ENCODE peak calls at places on chromosomes 5 and 9, in five cellular contexts. G, V, K, D and I are unnamed samples.
A peak's percentile ranks its signal among the peaks of the same experiment; 100 is the strongest.

GRCh38 chr5:154395407-154396106 is 50.2 kb upstream of the SAP30L start:
- DNase-seq in V (no peak), K (no peak), G (no peak), D (no peak), I (no peak)

GRCh38 chr5:59275537-59276276 is 617.8 kb downstream of the PDE4D start:
- DNase-seq in K (no peak), G (no peak), D (peak; percentile 89), V (peak; percentile 38), I (peak; percentile 15)

GRCh38 chr9:71589612-71590011 is 178.7 kb downstream of the CEMIP2 start:
- DNase-seq in D (no peak), V (no peak), G (no peak), K (no peak), I (no peak)

GRCh38 chr5:6408260-6408596 is 29.9 kb upstream of the MED10 start:
- DNase-seq in D (no peak), V (no peak), K (no peak), G (peak; percentile 22), I (no peak)

GRCh38 chr5:39394946-39395345 is 29.8 kb downstream of the DAB2 start:
- DNase-seq in D (no peak), V (no peak), G (no peak), K (no peak), I (no peak)

GRCh38 chr9:4965174-4965821 is 19.8 kb upstream of the JAK2 start:
- DNase-seq in K (no peak), G (no peak), V (no peak), D (no peak), I (no peak)

GRCh38 chr5:75522542-75522941 is 10.9 kb downstream of the POLK start:
- DNase-seq in V (no peak), G (no peak), D (no peak), K (no peak), I (no peak)

GRCh38 chr9:99056876-99057664 is 47.8 kb upstream of the TGFBR1 start:
- DNase-seq in G (no peak), K (no peak), D (no peak), V (no peak), I (no peak)

GRCh38 chr9:132986586-132986985 is 8.1 kb downstream of the GFI1B start:
- DNase-seq in V (no peak), D (no peak), G (no peak), K (no peak), I (no peak)

GRCh38 chr5:89827388-89827787 is 582.2 kb downstream of the CETN3 start:
- DNase-seq in G (no peak), K (no peak), D (no peak), V (no peak), I (no peak)

GRCh38 chr9:34552986-34553385 is 30.2 kb upstream of the ENHO start:
- DNase-seq in G (no peak), D (peak; percentile 24), K (no peak), V (no peak), I (no peak)

GRCh38 chr9:79013715-79014610 is 557.8 kb upstream of the TLE4 start:
- DNase-seq in K (no peak), V (no peak), D (no peak), G (no peak), I (no peak)

GRCh38 chr9:84207443-84208032 is 133.0 kb downstream of the SLC28A3 start:
- DNase-seq in G (no peak), D (no peak), K (no peak), V (no peak), I (no peak)

GRCh38 chr9:75892168-75892901 is 1.9 kb downstream of the PCSK5 start:
- DNase-seq in G (no peak), V (peak; percentile 25), K (no peak), D (peak; percentile 71), I (peak; percentile 8)

GRCh38 chr9:130872511-130872910 is 24.1 kb downstream of the QRFP start:
- DNase-seq in K (no peak), V (no peak), G (peak; percentile 54), D (no peak), I (no peak)

GRCh38 chr9:130872912-130873503 is 23.6 kb downstream of the QRFP start:
- DNase-seq in V (peak; percentile 70), D (peak; percentile 85), K (no peak), G (peak; percentile 62), I (peak; percentile 74)

GRCh38 chr9:130872058-130872453 is 24.6 kb downstream of the QRFP start:
- DNase-seq in K (no peak), V (no peak), G (peak; percentile 58), D (no peak), I (no peak)

GRCh38 chr9:130870491-130871381 is 25.9 kb downstream of the QRFP start:
- DNase-seq in D (no peak), K (peak; percentile 62), G (no peak), V (no peak), I (no peak)

GRCh38 chr9:130871395-130872057 is 25.1 kb downstream of the QRFP start:
- DNase-seq in D (no peak), V (no peak), G (peak; percentile 52), K (no peak), I (no peak)
- H3K4me1 ChIP-seq in D (peaks cover 70% of the 10 kb centered on the region), V (peaks cover 70% of the 10 kb centered on the region), G (no peaks in the 10 kb centered on the region), K (peaks cover 25% of the 10 kb centered on the region), I (peaks cover 65% of the 10 kb centered on the region)

DNA sequence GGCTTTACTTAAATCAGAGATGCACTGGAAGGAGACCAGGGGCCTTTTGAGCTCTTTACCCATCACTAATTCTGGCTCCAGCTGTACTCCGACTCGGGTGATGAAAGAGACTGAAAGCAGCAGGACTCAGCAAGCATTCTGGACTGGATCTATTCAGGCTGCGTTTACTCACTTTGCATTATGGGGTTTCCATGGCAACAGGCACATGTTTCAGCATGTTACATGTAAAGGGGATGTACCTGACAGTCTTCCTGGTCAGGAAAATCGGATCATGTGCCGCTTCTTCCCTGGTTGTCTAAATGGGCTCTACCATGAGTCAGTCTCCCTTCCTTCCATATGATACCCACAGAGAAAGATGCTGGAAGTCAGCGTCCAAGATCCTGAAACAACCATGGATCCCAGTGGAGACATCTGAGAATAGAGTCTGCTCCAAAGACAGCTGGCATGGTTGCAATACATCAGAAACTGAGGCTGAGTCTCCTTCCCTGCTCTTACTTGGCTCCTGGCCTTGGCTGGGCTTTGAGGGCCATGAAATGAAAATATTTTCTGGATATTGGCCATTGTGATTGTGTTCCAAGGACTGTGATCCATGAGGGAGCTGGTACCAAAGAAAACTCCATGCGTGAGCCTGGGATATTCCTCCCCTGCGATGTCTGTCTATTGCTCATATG is 102.5 kb upstream of the TNC start:
- DNase-seq in D (no peak), K (no peak), V (no peak), G (no peak), I (no peak)
- H3K4me1 ChIP-seq in D (no peaks in the 10 kb centered on the region), K (no peaks in the 10 kb centered on the region), V (no peaks in the 10 kb centered on the region), G (no peaks in the 10 kb centered on the region), I (no peaks in the 10 kb centered on the region)

GRCh38 chr9:91720313-91720712 is 229.7 kb downstream of the ROR2 start:
- DNase-seq in D (no peak), K (no peak), G (no peak), V (no peak), I (no peak)
- H3K4me1 ChIP-seq in D (no peaks in the 10 kb centered on the region), K (peaks cover 11% of the 10 kb centered on the region), G (peaks cover 11% of the 10 kb centered on the region), V (no peaks in the 10 kb centered on the region), I (no peaks in the 10 kb centered on the region)

GRCh38 chr5:14222182-14222581 is 79.0 kb downstream of the TRIO start:
- DNase-seq in D (no peak), G (no peak), V (no peak), K (no peak), I (no peak)
- H3K4me1 ChIP-seq in D (peaks cover 67% of the 10 kb centered on the region), G (no peaks in the 10 kb centered on the region), V (peaks cover 92% of the 10 kb centered on the region), K (peaks cover 47% of the 10 kb centered on the region), I (peaks cover 81% of the 10 kb centered on the region)

GRCh38 chr5:54519083-54519541 is 1.6 kb downstream of the SNX18 start:
- DNase-seq in D (peak; percentile 68), G (no peak), V (no peak), K (no peak), I (peak; percentile 29)

GRCh38 chr5:54520438-54520846 is 2.9 kb downstream of the SNX18 start:
- DNase-seq in V (no peak), D (no peak), K (no peak), G (no peak), I (no peak)

GRCh38 chr5:54517512-54518145 is at the start of gene SNX18:
- DNase-seq in G (peak; percentile 90), K (peak; percentile 24), D (peak; percentile 96), V (peak; percentile 92), I (peak; percentile 93)

GRCh38 chr5:54517174-54517511 is 416 bp upstream of the SNX18 start:
- DNase-seq in K (no peak), D (no peak), V (no peak), G (no peak), I (no peak)

DNA sequence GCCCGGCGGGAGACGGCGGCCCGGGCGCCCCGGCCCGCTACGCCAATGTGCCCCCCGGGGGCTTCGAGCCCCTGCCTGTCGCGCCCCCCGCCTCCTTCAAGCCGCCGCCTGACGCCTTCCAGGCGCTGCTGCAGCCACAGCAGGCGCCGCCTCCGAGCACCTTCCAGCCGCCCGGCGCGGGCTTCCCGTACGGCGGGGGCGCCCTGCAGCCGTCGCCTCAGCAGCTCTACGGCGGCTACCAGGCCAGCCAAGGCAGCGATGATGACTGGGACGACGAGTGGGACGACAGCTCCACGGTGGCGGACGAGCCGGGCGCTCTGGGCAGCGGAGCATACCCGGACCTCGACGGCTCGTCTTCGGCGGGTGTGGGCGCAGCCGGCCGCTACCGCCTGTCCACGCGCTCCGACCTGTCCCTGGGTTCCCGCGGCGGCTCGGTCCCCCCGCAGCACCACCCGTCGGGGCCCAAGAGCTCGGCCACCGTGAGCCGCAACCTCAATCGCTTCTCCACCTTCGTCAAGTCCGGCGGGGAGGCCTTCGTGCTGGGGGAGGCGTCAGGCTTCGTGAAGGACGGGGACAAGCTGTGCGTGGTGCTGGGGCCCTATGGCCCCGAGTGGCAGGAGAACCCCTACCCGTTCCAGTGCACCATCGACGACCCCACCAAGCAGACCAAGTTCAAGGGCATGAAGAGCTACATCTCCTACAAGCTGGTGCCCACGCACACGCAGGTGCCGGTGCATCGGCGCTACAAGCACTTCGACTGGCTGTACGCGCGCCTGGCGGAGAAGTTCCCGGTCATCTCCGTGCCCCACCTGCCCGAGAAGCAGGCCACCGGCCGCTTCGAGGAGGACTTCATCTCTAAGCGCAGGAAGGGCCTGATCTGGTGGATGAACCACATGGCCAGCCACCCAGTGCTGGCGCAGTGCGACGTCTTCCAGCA is 855 bp downstream of the SNX18 start:
- DNase-seq in D (peak; percentile 75), K (no peak), V (peak; percentile 69), G (peak; percentile 53), I (peak; percentile 75)
- H3K4me1 ChIP-seq in D (peaks cover 47% of the 10 kb centered on the region), K (no peaks in the 10 kb centered on the region), V (peaks cover 64% of the 10 kb centered on the region), G (peaks cover 21% of the 10 kb centered on the region), I (peaks cover 49% of the 10 kb centered on the region)

DNA sequence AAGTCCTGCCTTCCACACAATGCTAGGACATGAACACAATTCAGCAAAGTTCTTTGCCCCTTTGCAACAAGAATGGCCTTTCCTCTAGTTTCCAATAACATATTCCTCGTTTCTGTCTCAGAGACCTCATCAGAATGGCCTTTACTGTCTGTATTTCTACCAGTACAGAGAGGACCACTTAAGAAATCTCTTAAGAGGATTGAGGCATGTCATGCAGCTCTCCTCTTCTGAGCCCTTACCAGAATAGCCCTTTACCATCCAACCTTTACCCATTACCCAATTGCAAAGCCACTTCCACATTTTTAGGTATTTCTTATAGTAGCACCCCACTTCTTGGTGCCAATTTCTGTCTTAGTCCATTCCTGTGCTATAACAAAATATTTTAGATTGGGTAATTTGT is 20.3 kb downstream of the TNPO1 start:
- DNase-seq in V (no peak), D (no peak), K (no peak), G (no peak), I (no peak)
- H3K4me1 ChIP-seq in V (peaks cover 53% of the 10 kb centered on the region), D (peaks cover 37% of the 10 kb centered on the region), K (no peaks in the 10 kb centered on the region), G (peaks cover 4% of the 10 kb centered on the region), I (peaks cover 47% of the 10 kb centered on the region)